ENCODE peak calls at places on chromosome 17, in nine cellular contexts. N, K, Q, J, Y, L, P, M and T are unnamed samples.

GRCh38 chr17:58352018-58352842 is at the start of gene SUPT4H1:
- DNase-seq in N (peak), Y (peak), M (peak), J (peak), Q (peak), K (peak), P (peak), L (peak), T (peak)

GRCh38 chr17:31856750-31857149 is 2.3 kb downstream of the COPRS start:
- DNase-seq in Y (no peak), J (no peak), Q (no peak), M (no peak), L (no peak), P (no peak), N (no peak), K (no peak), T (no peak)

GRCh38 chr17:39787038-39787437 is 49.3 kb downstream of the GRB7 start:
- DNase-seq in M (no peak), K (no peak), Q (no peak), P (no peak), L (no peak), Y (no peak), N (no peak), J (no peak), T (no peak)

GRCh38 chr17:60720763-60721531 is 43.3 kb downstream of the BCAS3 start:
- DNase-seq in Y (peak), L (peak), P (peak), K (no peak), Q (peak), M (no peak), J (peak), N (peak), T (no peak)

GRCh38 chr17:36148559-36149295 is 27.7 kb downstream of the TBC1D3B start:
- DNase-seq in P (peak), N (peak), J (peak), M (peak), Q (peak), L (peak), K (peak), Y (peak), T (peak)

GRCh38 chr17:57855391-57856035 is 5.7 kb upstream of the MRPS23 start:
- DNase-seq in N (no peak), Y (no peak), J (no peak), Q (no peak), K (no peak), M (peak), L (peak), P (no peak), T (peak)

GRCh38 chr17:39920218-39921210 is 2.1 kb upstream of the GSDMB start:
- DNase-seq in M (no peak), J (no peak), N (no peak), K (no peak), Y (no peak), P (no peak), L (no peak), Q (no peak), T (no peak)

GRCh38 chr17:14940946-14941280 is 324.2 kb downstream of the PMP22 start:
- DNase-seq in N (no peak), M (no peak), Y (no peak), Q (no peak), J (no peak), L (no peak), K (no peak), P (no peak), T (no peak)

GRCh38 chr17:14204084-14204483 is 32.6 kb downstream of the CDRT15 start:
- DNase-seq in J (peak), M (no peak), P (no peak), Y (no peak), N (no peak), L (no peak), Q (no peak), K (no peak), T (no peak)

GRCh38 chr17:17824780-17825614 is 11.8 kb downstream of the SREBF1 start:
- DNase-seq in P (no peak), N (no peak), M (peak), Y (no peak), K (peak), Q (no peak), L (no peak), J (no peak), T (no peak)

GRCh38 chr17:28141333-28141732 is 98.9 kb downstream of the NLK start:
- DNase-seq in P (no peak), L (no peak), Q (no peak), Y (no peak), N (no peak), K (no peak), J (no peak), M (no peak), T (no peak)

GRCh38 chr17:35239823-35240222 is 3.0 kb upstream of the SLFN5 start:
- DNase-seq in P (no peak), M (no peak), Y (no peak), N (no peak), K (no peak), L (no peak), J (no peak), Q (no peak), T (no peak)

GRCh38 chr17:57481901-57482300 is 225.6 kb downstream of the MSI2 start:
- DNase-seq in M (no peak), K (no peak), L (no peak), P (no peak), Q (no peak), J (peak), Y (no peak), N (no peak), T (no peak)

GRCh38 chr17:50603340-50603739 is 31.3 kb upstream of the ABCC3 start:
- DNase-seq in K (no peak), Q (no peak), N (peak), M (no peak), L (peak), J (peak), P (peak), Y (no peak), T (no peak)

GRCh38 chr17:5706835-5707234 is 122.5 kb upstream of the NLRP1 start:
- DNase-seq in Y (peak), N (peak), K (peak), L (peak), Q (peak), M (no peak), J (peak), P (peak), T (peak)

GRCh38 chr17:50161911-50162288 is 3.9 kb upstream of the SGCA start:
- DNase-seq in K (no peak), N (no peak), J (no peak), Y (no peak), M (no peak), L (no peak), Q (no peak), P (no peak), T (no peak)

GRCh38 chr17:48604770-48605329 is at the start of gene HOXB6:
- DNase-seq in P (no peak), Q (no peak), Y (peak), M (no peak), N (peak), J (peak), K (no peak), L (no peak), T (no peak)

GRCh38 chr17:37747222-37747621 is 2.4 kb upstream of the HNF1B start:
- DNase-seq in P (no peak), L (no peak), J (no peak), N (no peak), K (no peak), Y (no peak), Q (no peak), M (no peak), T (no peak)

GRCh38 chr17:74736423-74737298 is at the start of gene RAB37:
- DNase-seq in P (peak), N (peak), Q (no peak), J (no peak), M (no peak), K (no peak), L (peak), Y (peak), T (peak)

GRCh38 chr17:69434164-69434579 is 19.7 kb downstream of the MAP2K6 start:
- DNase-seq in M (no peak), Y (no peak), Q (no peak), P (no peak), J (no peak), K (no peak), N (no peak), L (no peak), T (no peak)

GRCh38 chr17:72514888-72515287 is 394.1 kb downstream of the SOX9 start:
- DNase-seq in L (no peak), J (no peak), Y (no peak), Q (peak), P (no peak), M (no peak), K (peak), N (no peak), T (no peak)

GRCh38 chr17:44112284-44113280 is 10.9 kb downstream of the HDAC5 start:
- DNase-seq in Q (no peak), N (no peak), L (peak), J (peak), K (peak), M (no peak), Y (no peak), P (no peak), T (no peak)

GRCh38 chr17:38420518-38420917 is 7.7 kb upstream of the ARHGAP23 start:
- DNase-seq in M (no peak), J (no peak), Q (no peak), Y (no peak), K (no peak), P (peak), N (no peak), L (no peak), T (no peak)

GRCh38 chr17:7217113-7217987 is 2.3 kb downstream of the DLG4 start:
- DNase-seq in Y (peak), P (peak), M (peak), K (no peak), N (peak), J (peak), L (no peak), Q (peak), T (peak)

GRCh38 chr17:64694207-64694606 is 32.1 kb upstream of the SMURF2 start:
- DNase-seq in P (no peak), J (no peak), N (peak), Q (peak), Y (peak), M (no peak), K (no peak), L (peak), T (peak)

GRCh38 chr17:55859518-55859917 is 108.7 kb downstream of the PCTP start:
- DNase-seq in L (no peak), N (no peak), J (no peak), P (no peak), K (no peak), Y (no peak), M (no peak), Q (no peak), T (no peak)
- H3K4me3 ChIP-seq in L (no peak), N (no peak), J (no peak), P (no peak), K (no peak), Y (no peak), M (no peak), Q (no peak), T (no peak)

GRCh38 chr17:62892870-62893338 is 73.1 kb upstream of the TANC2 start:
- DNase-seq in M (peak), N (peak), P (no peak), J (no peak), Y (peak), Q (peak), L (peak), K (no peak), T (peak)
- TF ChIP-seq EP300 in M (no peak), N (peak), P (no peak), J (no peak), Y (no peak), Q (peak), L (no peak), K (no peak), T (no peak)

DNA sequence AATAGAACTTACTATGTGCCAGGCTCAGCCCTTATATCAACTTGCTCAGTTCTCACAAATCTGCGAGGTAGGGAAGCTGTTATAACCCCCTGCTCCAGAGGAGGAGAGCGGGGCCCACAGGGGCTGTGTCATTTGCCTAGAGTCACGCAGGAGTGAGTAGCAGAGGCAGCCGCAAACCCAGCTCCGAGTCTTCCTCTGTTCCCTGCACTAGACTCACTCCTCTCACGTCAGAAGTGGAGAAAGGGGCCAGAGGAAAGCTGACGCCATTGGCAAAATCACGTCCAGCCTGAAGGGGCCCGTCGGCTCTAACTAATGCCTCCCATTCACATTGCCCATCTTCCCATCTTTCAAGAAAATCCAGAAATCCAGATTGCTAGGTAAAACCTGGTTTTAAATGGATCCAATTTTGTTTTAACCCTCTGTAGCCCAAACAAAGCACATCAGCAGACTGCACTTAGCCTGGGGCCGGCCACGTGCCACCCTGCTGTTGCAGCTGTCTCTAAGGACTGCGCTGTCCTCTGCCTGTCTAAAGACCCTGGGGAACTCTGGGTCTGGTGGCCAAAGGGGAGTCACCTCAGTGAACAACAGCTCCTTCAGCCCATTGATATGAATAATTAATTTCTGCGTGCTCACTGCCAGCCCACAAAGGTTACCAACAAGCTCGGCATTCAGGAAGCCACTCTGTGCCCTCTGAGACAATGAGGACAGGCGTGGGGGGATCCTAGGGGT is 36.6 kb upstream of the ABR start:
- DNase-seq in K (no peak), P (no peak), J (no peak), L (no peak), M (no peak), Y (no peak), Q (no peak), N (no peak), T (no peak)
- H3K4me3 ChIP-seq in K (no peak), P (no peak), J (no peak), L (no peak), M (no peak), Y (no peak), Q (no peak), N (no peak), T (no peak)

GRCh38 chr17:33444731-33445130 is 151.6 kb upstream of the ASIC2 start:
- DNase-seq in J (no peak), M (no peak), K (no peak), N (no peak), Y (no peak), Q (no peak), P (no peak), L (no peak), T (no peak)
- TF ChIP-seq EP300 in J (no peak), M (no peak), K (no peak), N (no peak), Y (no peak), Q (no peak), P (no peak), L (no peak), T (no peak)

DNA sequence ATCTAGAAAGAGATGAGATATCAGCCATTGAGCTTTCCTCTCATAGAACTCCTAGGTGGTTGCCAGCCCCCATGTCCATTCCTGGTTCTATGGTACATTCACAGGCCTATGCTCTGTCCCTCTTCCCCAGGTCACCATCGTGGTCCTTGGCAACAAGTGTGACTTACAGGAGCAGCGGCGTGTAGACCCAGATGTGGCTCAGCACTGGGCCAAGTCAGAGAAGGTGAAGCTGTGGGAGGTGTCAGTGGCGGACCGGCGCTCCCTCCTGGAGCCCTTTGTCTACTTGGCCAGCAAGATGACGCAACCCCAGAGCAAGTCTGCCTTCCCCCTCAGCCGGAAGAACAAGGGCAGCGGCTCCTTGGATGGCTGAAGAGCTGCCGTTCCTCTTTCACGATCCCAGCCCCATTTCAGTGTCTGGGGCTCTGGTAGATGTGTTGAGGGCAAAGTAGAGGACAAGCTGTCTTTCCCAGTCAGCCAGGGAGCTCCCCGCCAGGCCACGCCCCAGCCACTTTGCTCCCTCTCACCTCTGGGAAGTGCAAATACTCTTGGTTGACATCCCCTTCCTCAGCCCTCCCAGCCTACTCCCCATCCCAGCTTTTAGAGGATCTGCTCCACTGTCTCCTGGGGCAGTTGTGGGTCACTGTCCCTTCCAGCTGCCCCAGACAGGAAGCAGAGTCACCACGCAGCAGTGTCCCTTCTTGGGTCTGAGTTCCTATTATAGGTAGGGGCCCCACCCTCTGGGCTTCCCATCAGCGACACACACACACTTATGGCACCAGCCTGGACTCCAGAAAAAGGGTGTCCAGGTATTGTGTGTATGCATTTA is 3.8 kb downstream of the NKIRAS2 start:
- DNase-seq in Q (peak), N (no peak), J (peak), L (no peak), K (no peak), P (no peak), M (peak), Y (no peak), T (no peak)
- H3K4me3 ChIP-seq in Q (no peak), N (no peak), J (no peak), L (no peak), K (no peak), P (no peak), M (no peak), Y (no peak), T (no peak)